ENCODE peak calls at places on chromosomes 7 and 10, in four cellular contexts. One of them, this sample, is unnamed.
A peak's percentile ranks its signal among the peaks of the same experiment; 100 is the strongest.

GRCh38 chr10:103510046-103510685 is 16.7 kb downstream of the NEURL1 start:
- DNase-seq in Kasumi-1: no peak
- DNase-seq in AG20443: peak; percentile 3
- DNase-seq in activated T-helper 1 cell treated with anti-CD3 and anti-CD28 coated beads, Interleukin-12 subunit alpha, Interleukin-12 subunit beta, Interleukin-2, Interleukin-4 antibody, amounts not matched to agents 30 ng/mL and 10 ng/mL and 1 ng/mL, durations not matched to agents 14 hours and 24 hours and 36 hours: no peak
- DNase-seq in this sample: no peak

GRCh38 chr10:86163522-86164215 is 202.9 kb downstream of the GRID1 start:
- DNase-seq in Kasumi-1: no peak
- DNase-seq in AG20443: no peak
- DNase-seq in activated T-helper 1 cell treated with anti-CD3 and anti-CD28 coated beads, Interleukin-12 subunit alpha, Interleukin-12 subunit beta, Interleukin-2, Interleukin-4 antibody, amounts not matched to agents 30 ng/mL and 10 ng/mL and 1 ng/mL, durations not matched to agents 14 hours and 24 hours and 36 hours: no peak
- DNase-seq in this sample: no peak

GRCh38 chr7:107622429-107622828 is 38.2 kb upstream of the SLC26A4 start:
- DNase-seq in Kasumi-1: peak; percentile 51
- DNase-seq in AG20443: peak; percentile 75
- DNase-seq in activated T-helper 1 cell treated with anti-CD3 and anti-CD28 coated beads, Interleukin-12 subunit alpha, Interleukin-12 subunit beta, Interleukin-2, Interleukin-4 antibody, amounts not matched to agents 30 ng/mL and 10 ng/mL and 1 ng/mL, durations not matched to agents 14 hours and 24 hours and 36 hours: no peak
- DNase-seq in this sample: no peak

GRCh38 chr10:94125856-94126255 is 132.1 kb downstream of the PLCE1 start:
- DNase-seq in Kasumi-1: no peak
- DNase-seq in AG20443: peak; percentile 45
- DNase-seq in activated T-helper 1 cell treated with anti-CD3 and anti-CD28 coated beads, Interleukin-12 subunit alpha, Interleukin-12 subunit beta, Interleukin-2, Interleukin-4 antibody, amounts not matched to agents 30 ng/mL and 10 ng/mL and 1 ng/mL, durations not matched to agents 14 hours and 24 hours and 36 hours: no peak
- DNase-seq in this sample: no peak

GRCh38 chr7:636396-636795 is 90.1 kb upstream of the DNAAF5 start:
- DNase-seq in Kasumi-1: peak; percentile 19
- DNase-seq in AG20443: peak; percentile 70
- DNase-seq in activated T-helper 1 cell treated with anti-CD3 and anti-CD28 coated beads, Interleukin-12 subunit alpha, Interleukin-12 subunit beta, Interleukin-2, Interleukin-4 antibody, amounts not matched to agents 30 ng/mL and 10 ng/mL and 1 ng/mL, durations not matched to agents 14 hours and 24 hours and 36 hours: peak; percentile 29
- DNase-seq in this sample: peak; percentile 45

GRCh38 chr7:104967595-104967994 is 46.4 kb upstream of the KMT2E start:
- DNase-seq in Kasumi-1: no peak
- DNase-seq in AG20443: peak; percentile 71
- DNase-seq in activated T-helper 1 cell treated with anti-CD3 and anti-CD28 coated beads, Interleukin-12 subunit alpha, Interleukin-12 subunit beta, Interleukin-2, Interleukin-4 antibody, amounts not matched to agents 30 ng/mL and 10 ng/mL and 1 ng/mL, durations not matched to agents 14 hours and 24 hours and 36 hours: no peak
- DNase-seq in this sample: no peak

GRCh38 chr7:108310351-108310750 is 145.9 kb downstream of the NRCAM start:
- DNase-seq in Kasumi-1: no peak
- DNase-seq in AG20443: peak; percentile 20
- DNase-seq in activated T-helper 1 cell treated with anti-CD3 and anti-CD28 coated beads, Interleukin-12 subunit alpha, Interleukin-12 subunit beta, Interleukin-2, Interleukin-4 antibody, amounts not matched to agents 30 ng/mL and 10 ng/mL and 1 ng/mL, durations not matched to agents 14 hours and 24 hours and 36 hours: no peak
- DNase-seq in this sample: no peak

GRCh38 chr7:38411404-38411803 is 138.0 kb upstream of the TARP start:
- DNase-seq in Kasumi-1: peak; percentile 50
- DNase-seq in AG20443: no peak
- DNase-seq in activated T-helper 1 cell treated with anti-CD3 and anti-CD28 coated beads, Interleukin-12 subunit alpha, Interleukin-12 subunit beta, Interleukin-2, Interleukin-4 antibody, amounts not matched to agents 30 ng/mL and 10 ng/mL and 1 ng/mL, durations not matched to agents 14 hours and 24 hours and 36 hours: no peak
- DNase-seq in this sample: no peak

GRCh38 chr7:94834359-94834758 is 73.0 kb upstream of the PPP1R9A start:
- DNase-seq in Kasumi-1: no peak
- DNase-seq in AG20443: no peak
- DNase-seq in activated T-helper 1 cell treated with anti-CD3 and anti-CD28 coated beads, Interleukin-12 subunit alpha, Interleukin-12 subunit beta, Interleukin-2, Interleukin-4 antibody, amounts not matched to agents 30 ng/mL and 10 ng/mL and 1 ng/mL, durations not matched to agents 14 hours and 24 hours and 36 hours: no peak
- DNase-seq in this sample: no peak

GRCh38 chr7:139915864-139916716 is 87.0 kb downstream of the TBXAS1 start:
- DNase-seq in Kasumi-1: peak; percentile 95
- DNase-seq in AG20443: peak; percentile 94
- DNase-seq in activated T-helper 1 cell treated with anti-CD3 and anti-CD28 coated beads, Interleukin-12 subunit alpha, Interleukin-12 subunit beta, Interleukin-2, Interleukin-4 antibody, amounts not matched to agents 30 ng/mL and 10 ng/mL and 1 ng/mL, durations not matched to agents 14 hours and 24 hours and 36 hours: peak; percentile 65
- DNase-seq in this sample: peak; percentile 75

GRCh38 chr7:157471259-157472125 is 134.7 kb downstream of the DNAJB6 start:
- DNase-seq in Kasumi-1: no peak
- DNase-seq in AG20443: no peak
- DNase-seq in activated T-helper 1 cell treated with anti-CD3 and anti-CD28 coated beads, Interleukin-12 subunit alpha, Interleukin-12 subunit beta, Interleukin-2, Interleukin-4 antibody, amounts not matched to agents 30 ng/mL and 10 ng/mL and 1 ng/mL, durations not matched to agents 14 hours and 24 hours and 36 hours: peak; percentile 42
- DNase-seq in this sample: peak; percentile 59

GRCh38 chr10:114024876-114025609 is 18.6 kb upstream of the ADRB1 start:
- DNase-seq in Kasumi-1: peak; percentile 99
- DNase-seq in AG20443: peak; percentile 11
- DNase-seq in activated T-helper 1 cell treated with anti-CD3 and anti-CD28 coated beads, Interleukin-12 subunit alpha, Interleukin-12 subunit beta, Interleukin-2, Interleukin-4 antibody, amounts not matched to agents 30 ng/mL and 10 ng/mL and 1 ng/mL, durations not matched to agents 14 hours and 24 hours and 36 hours: no peak
- DNase-seq in this sample: no peak

GRCh38 chr7:47371733-47372368 is 210.1 kb downstream of the TNS3 start:
- DNase-seq in Kasumi-1: no peak
- DNase-seq in AG20443: no peak
- DNase-seq in activated T-helper 1 cell treated with anti-CD3 and anti-CD28 coated beads, Interleukin-12 subunit alpha, Interleukin-12 subunit beta, Interleukin-2, Interleukin-4 antibody, amounts not matched to agents 30 ng/mL and 10 ng/mL and 1 ng/mL, durations not matched to agents 14 hours and 24 hours and 36 hours: no peak
- DNase-seq in this sample: no peak

GRCh38 chr10:92124524-92125168 is 166.2 kb downstream of the CPEB3 start:
- DNase-seq in Kasumi-1: no peak
- DNase-seq in AG20443: no peak
- DNase-seq in activated T-helper 1 cell treated with anti-CD3 and anti-CD28 coated beads, Interleukin-12 subunit alpha, Interleukin-12 subunit beta, Interleukin-2, Interleukin-4 antibody, amounts not matched to agents 30 ng/mL and 10 ng/mL and 1 ng/mL, durations not matched to agents 14 hours and 24 hours and 36 hours: no peak
- DNase-seq in this sample: no peak

GRCh38 chr10:110074986-110075664 is 67.3 kb downstream of the ADD3 start:
- DNase-seq in Kasumi-1: peak; percentile 18
- DNase-seq in AG20443: peak; percentile 67
- DNase-seq in activated T-helper 1 cell treated with anti-CD3 and anti-CD28 coated beads, Interleukin-12 subunit alpha, Interleukin-12 subunit beta, Interleukin-2, Interleukin-4 antibody, amounts not matched to agents 30 ng/mL and 10 ng/mL and 1 ng/mL, durations not matched to agents 14 hours and 24 hours and 36 hours: no peak
- DNase-seq in this sample: no peak

GRCh38 chr7:135499818-135500217 is 10.1 kb downstream of the CNOT4 start:
- DNase-seq in Kasumi-1: peak; percentile 37
- DNase-seq in AG20443: no peak
- DNase-seq in activated T-helper 1 cell treated with anti-CD3 and anti-CD28 coated beads, Interleukin-12 subunit alpha, Interleukin-12 subunit beta, Interleukin-2, Interleukin-4 antibody, amounts not matched to agents 30 ng/mL and 10 ng/mL and 1 ng/mL, durations not matched to agents 14 hours and 24 hours and 36 hours: no peak
- DNase-seq in this sample: no peak